ENCODE peak calls at places on chromosomes 13 and 19, in seven cellular contexts. F, J, L, C, D, Q and N are unnamed samples.
A peak's percentile ranks its signal among the peaks of the same experiment; 100 is the strongest.

GRCh38 chr19:30236006-30236405 is 136.2 kb upstream of the ZNF536 start:
- DNase-seq in L (no peak), F (no peak), J (no peak), C (no peak), Q (no peak), D (peak; percentile 47), N (no peak)

GRCh38 chr19:30704716-30705115 is 332.5 kb downstream of the ZNF536 start:
- DNase-seq in D (no peak), J (no peak), C (no peak), F (no peak), Q (no peak), L (no peak), N (no peak)

GRCh38 chr19:35528218-35529038 is at the start of gene SBSN:
- DNase-seq in L (no peak), D (no peak), F (no peak), C (no peak), Q (peak; percentile 25), J (peak; percentile 18), N (no peak)

GRCh38 chr13:22278336-22278929 is 607.6 kb downstream of the FGF9 start:
- DNase-seq in Q (no peak), J (no peak), F (peak; percentile 27), C (peak; percentile 83), L (no peak), D (peak; percentile 57), N (peak; percentile 42)

GRCh38 chr19:46416077-46416709 is 2.8 kb upstream of the CCDC8 start:
- DNase-seq in D (peak; percentile 94), C (peak; percentile 96), Q (peak; percentile 87), J (peak; percentile 42), L (peak; percentile 76), F (peak; percentile 93), N (peak; percentile 97)

GRCh38 chr19:58558066-58558622 is at the start of gene UBE2M:
- DNase-seq in J (no peak), C (peak; percentile 86), F (peak; percentile 70), D (peak; percentile 68), Q (no peak), L (no peak), N (peak; percentile 96)

GRCh38 chr19:12843999-12844732 is 5.9 kb downstream of the MAST1 start:
- DNase-seq in J (no peak), F (no peak), Q (no peak), C (no peak), L (no peak), D (no peak), N (no peak)

GRCh38 chr19:42246143-42246868 is 3.9 kb upstream of the GSK3A start:
- DNase-seq in Q (peak; percentile 77), C (peak; percentile 95), D (peak; percentile 73), L (peak; percentile 75), J (no peak), F (peak; percentile 82), N (peak; percentile 86)

GRCh38 chr19:4909172-4909896 is at the start of gene UHRF1:
- DNase-seq in J (no peak), C (no peak), Q (no peak), F (no peak), L (no peak), D (peak; percentile 18), N (peak; percentile 46)

GRCh38 chr19:49554701-49555181 is 25.6 kb downstream of the NOSIP start:
- DNase-seq in Q (no peak), F (no peak), C (peak; percentile 74), L (no peak), J (no peak), D (no peak), N (no peak)

GRCh38 chr13:65470781-65471180 is 1759.4 kb downstream of the PCDH9 start:
- DNase-seq in L (no peak), C (no peak), Q (no peak), F (no peak), J (peak; percentile 54), D (no peak), N (no peak)

DNA sequence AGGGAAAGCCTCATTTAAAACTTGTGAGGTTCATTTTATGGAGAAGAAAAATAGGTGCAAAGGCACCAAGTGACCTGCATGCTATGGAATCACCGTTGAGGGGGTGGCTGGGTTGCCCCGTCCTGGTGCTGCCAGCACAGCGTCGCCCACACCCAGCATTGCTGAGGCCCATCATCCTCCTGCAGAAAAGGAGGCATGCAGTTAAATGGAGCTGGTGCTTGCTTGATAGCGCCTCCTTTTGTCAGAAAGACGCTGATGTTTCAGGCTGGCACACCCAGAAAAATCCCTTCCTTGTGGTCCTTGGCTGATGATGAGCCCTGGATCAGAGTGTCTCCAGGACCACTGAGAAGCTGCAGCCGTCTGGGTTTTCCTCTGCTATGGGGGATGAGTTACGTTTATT is 36.9 kb downstream of the DHRS12 start:
- DNase-seq in J (no peak), C (no peak), Q (no peak), F (no peak), D (no peak), L (no peak), N (no peak)
- TF ChIP-seq CTCF in J (no peak), C (no peak), Q (peak; percentile 35), F (no peak), D (no peak), L (no peak), N (no peak)

GRCh38 chr19:45159204-45159970 is 1.4 kb downstream of the NKPD1 start:
- DNase-seq in D (no peak), F (no peak), L (no peak), Q (no peak), J (no peak), C (no peak), N (no peak)
- H3K27me3 ChIP-seq in D (peaks cover 1% of the 10 kb centered on the region), F (no peaks in the 10 kb centered on the region), L (no peaks in the 10 kb centered on the region), Q (peaks cover 5% of the 10 kb centered on the region), J (peaks cover 6% of the 10 kb centered on the region), C (peaks cover 11% of the 10 kb centered on the region), N (no peaks in the 10 kb centered on the region)

GRCh38 chr19:47697863-47698609 is 15.2 kb upstream of the EHD2 start:
- DNase-seq in Q (peak; percentile 66), D (peak; percentile 80), C (peak; percentile 90), L (peak; percentile 84), J (no peak), F (peak; percentile 86), N (peak; percentile 90)
- H3K36me3 ChIP-seq in Q (peaks cover 45% of the 10 kb centered on the region), D (peaks cover 20% of the 10 kb centered on the region), C (no peaks in the 10 kb centered on the region), L (peaks cover 10% of the 10 kb centered on the region), J (peaks cover 28% of the 10 kb centered on the region), F (no peaks in the 10 kb centered on the region), N (no peaks in the 10 kb centered on the region)

GRCh38 chr19:33402421-33403220 is 29.1 kb downstream of the CEBPG start:
- DNase-seq in F (no peak), J (no peak), Q (no peak), D (no peak), L (peak; percentile 38), C (no peak), N (no peak)
- TF ChIP-seq CTCF in F (no peak), J (peak; percentile 2), Q (no peak), D (no peak), L (no peak), C (no peak), N (no peak)

GRCh38 chr19:10011974-10012373 is 1.3 kb upstream of the RDH8 start:
- DNase-seq in C (no peak), L (no peak), J (no peak), F (no peak), D (no peak), Q (no peak), N (no peak)

GRCh38 chr19:10009714-10010224 is 535 bp downstream of the COL5A3 start:
- DNase-seq in D (no peak), L (no peak), C (no peak), F (no peak), Q (no peak), J (no peak), N (no peak)

GRCh38 chr19:10010939-10011338 is 635 bp upstream of the COL5A3 start:
- DNase-seq in C (no peak), F (no peak), J (no peak), D (no peak), Q (no peak), L (no peak), N (no peak)

GRCh38 chr19:10009269-10009665 is 1.0 kb downstream of the COL5A3 start:
- DNase-seq in L (no peak), F (peak; percentile 80), C (peak; percentile 67), J (peak; percentile 35), Q (peak; percentile 75), D (peak; percentile 80), N (peak; percentile 79)

DNA sequence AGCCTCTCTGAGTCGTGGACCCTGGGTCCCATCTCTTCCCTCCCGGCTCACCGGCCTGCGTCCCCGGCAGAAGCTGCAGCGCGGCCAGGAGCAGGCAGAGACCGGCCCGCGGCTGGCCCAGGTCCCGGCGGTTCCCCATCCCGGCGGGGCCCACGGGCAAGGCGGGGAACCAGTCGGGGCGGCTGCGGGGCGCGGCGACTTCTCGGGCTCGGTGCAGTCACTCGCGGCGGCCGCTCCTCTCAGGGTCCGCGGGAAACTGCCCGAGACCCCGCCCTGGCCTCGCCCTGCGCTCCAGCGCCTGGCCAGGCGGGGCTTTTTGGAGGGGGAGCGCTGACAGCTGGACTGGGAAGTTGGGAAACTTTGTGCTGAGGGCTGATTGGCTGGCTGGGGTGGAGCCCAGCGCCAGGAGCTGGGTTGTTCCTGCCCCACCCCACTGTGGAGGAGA is at the start of gene COL5A3:
- DNase-seq in Q (no peak), F (peak; percentile 76), L (no peak), D (no peak), J (no peak), C (peak; percentile 59), N (no peak)
- H3K27me3 ChIP-seq in Q (peaks cover 9% of the 10 kb centered on the region), F (no peaks in the 10 kb centered on the region), L (peaks cover 3% of the 10 kb centered on the region), D (peaks cover 69% of the 10 kb centered on the region), J (peaks cover 10% of the 10 kb centered on the region), C (peaks cover 28% of the 10 kb centered on the region), N (peaks cover 42% of the 10 kb centered on the region)

GRCh38 chr13:19664481-19665230 is 31.2 kb downstream of the MPHOSPH8 start:
- DNase-seq in Q (no peak), L (no peak), D (no peak), F (no peak), J (no peak), C (no peak), N (no peak)
- H3K36me3 ChIP-seq in Q (peaks cover 63% of the 10 kb centered on the region), L (peaks cover 10% of the 10 kb centered on the region), D (peaks cover 45% of the 10 kb centered on the region), F (no peaks in the 10 kb centered on the region), J (peaks cover 32% of the 10 kb centered on the region), C (no peaks in the 10 kb centered on the region), N (no peaks in the 10 kb centered on the region)

DNA sequence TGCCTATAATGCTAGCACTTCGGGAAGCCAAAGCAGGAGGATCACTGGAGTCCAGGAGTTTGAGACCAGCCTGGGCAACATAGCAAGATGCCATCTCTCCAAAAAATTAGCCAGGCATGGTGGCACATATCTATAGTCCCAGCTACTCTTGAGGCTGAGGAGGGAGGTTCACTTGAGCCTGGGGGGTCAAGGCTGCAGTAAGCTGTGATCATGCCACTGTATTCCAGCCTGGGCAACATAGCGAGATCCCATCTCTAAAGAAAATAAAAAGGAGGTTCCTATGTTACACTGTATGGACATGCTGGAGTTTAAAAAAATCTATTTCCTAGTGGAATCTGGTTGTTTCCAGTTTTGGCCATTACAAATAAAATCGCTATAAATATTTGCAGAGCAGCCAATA is 2.6 kb downstream of the CAB39L start:
- DNase-seq in C (no peak), D (no peak), Q (no peak), F (no peak), J (no peak), L (no peak), N (no peak)
- TF ChIP-seq CTCF in C (no peak), D (no peak), Q (no peak), F (no peak), J (no peak), L (no peak), N (no peak)